ENCODE peak calls at places on chromosomes 11 and 22, in four cellular contexts. One of them, this sample, is unnamed.

GRCh38 chr11:124736738-124737137 is 3.0 kb upstream of the NRGN start:
- DNase-seq in activated CD8-positive, alpha-beta T cell treated with anti-CD3 and anti-CD28 coated beads for 36 hours: no peak
- DNase-seq in NCI-H1417: no peak
- DNase-seq in EL: no peak
- DNase-seq in this sample: no peak

GRCh38 chr11:118448294-118448693 is 12.0 kb downstream of the KMT2A start:
- DNase-seq in activated CD8-positive, alpha-beta T cell treated with anti-CD3 and anti-CD28 coated beads for 36 hours: peak
- DNase-seq in NCI-H1417: no peak
- DNase-seq in EL: peak
- DNase-seq in this sample: no peak

GRCh38 chr22:45271667-45272188 is 13.0 kb upstream of the UPK3A start:
- DNase-seq in activated CD8-positive, alpha-beta T cell treated with anti-CD3 and anti-CD28 coated beads for 36 hours: no peak
- DNase-seq in NCI-H1417: no peak
- DNase-seq in EL: no peak
- DNase-seq in this sample: no peak

GRCh38 chr11:119889728-119890280 is 160.8 kb upstream of the NECTIN1 start:
- DNase-seq in activated CD8-positive, alpha-beta T cell treated with anti-CD3 and anti-CD28 coated beads for 36 hours: no peak
- DNase-seq in NCI-H1417: no peak
- DNase-seq in EL: no peak
- DNase-seq in this sample: no peak

GRCh38 chr11:130519128-130519932 is 70.9 kb downstream of the ADAMTS15 start:
- DNase-seq in activated CD8-positive, alpha-beta T cell treated with anti-CD3 and anti-CD28 coated beads for 36 hours: no peak
- DNase-seq in NCI-H1417: no peak
- DNase-seq in EL: no peak
- DNase-seq in this sample: no peak

GRCh38 chr11:10490398-10491232 is 35.6 kb downstream of the AMPD3 start:
- DNase-seq in activated CD8-positive, alpha-beta T cell treated with anti-CD3 and anti-CD28 coated beads for 36 hours: no peak
- DNase-seq in NCI-H1417: peak
- DNase-seq in EL: peak
- DNase-seq in this sample: no peak

GRCh38 chr22:35312198-35313059 is 12.7 kb downstream of the TOM1 start:
- DNase-seq in activated CD8-positive, alpha-beta T cell treated with anti-CD3 and anti-CD28 coated beads for 36 hours: peak
- DNase-seq in NCI-H1417: peak
- DNase-seq in EL: peak
- DNase-seq in this sample: peak

GRCh38 chr22:43861529-43861928 is 784 bp downstream of the SULT4A1 start:
- DNase-seq in activated CD8-positive, alpha-beta T cell treated with anti-CD3 and anti-CD28 coated beads for 36 hours: no peak
- DNase-seq in NCI-H1417: peak
- DNase-seq in EL: no peak
- DNase-seq in this sample: no peak

GRCh38 chr22:21734540-21735197 is 925 bp downstream of the YPEL1 start:
- DNase-seq in activated CD8-positive, alpha-beta T cell treated with anti-CD3 and anti-CD28 coated beads for 36 hours: peak
- DNase-seq in NCI-H1417: peak
- DNase-seq in EL: no peak
- DNase-seq in this sample: peak

GRCh38 chr11:64385953-64386704 is 27.2 kb downstream of the RPS6KA4 start:
- DNase-seq in activated CD8-positive, alpha-beta T cell treated with anti-CD3 and anti-CD28 coated beads for 36 hours: no peak
- DNase-seq in NCI-H1417: no peak
- DNase-seq in EL: peak
- DNase-seq in this sample: no peak

GRCh38 chr22:25672685-25673084 is 69.3 kb upstream of the MYO18B start:
- DNase-seq in activated CD8-positive, alpha-beta T cell treated with anti-CD3 and anti-CD28 coated beads for 36 hours: no peak
- DNase-seq in NCI-H1417: no peak
- DNase-seq in EL: no peak
- DNase-seq in this sample: no peak

GRCh38 chr11:128204898-128205297 is 382.5 kb downstream of the ETS1 start:
- DNase-seq in activated CD8-positive, alpha-beta T cell treated with anti-CD3 and anti-CD28 coated beads for 36 hours: no peak
- DNase-seq in NCI-H1417: no peak
- DNase-seq in EL: no peak
- DNase-seq in this sample: no peak

GRCh38 chr11:3130269-3131071 is 34.6 kb downstream of the OSBPL5 start:
- DNase-seq in activated CD8-positive, alpha-beta T cell treated with anti-CD3 and anti-CD28 coated beads for 36 hours: no peak
- DNase-seq in NCI-H1417: peak
- DNase-seq in EL: no peak
- DNase-seq in this sample: peak

GRCh38 chr11:67375320-67376021 is 2.1 kb upstream of the CLCF1 start:
- DNase-seq in activated CD8-positive, alpha-beta T cell treated with anti-CD3 and anti-CD28 coated beads for 36 hours: no peak
- DNase-seq in NCI-H1417: no peak
- DNase-seq in EL: no peak
- DNase-seq in this sample: no peak

GRCh38 chr22:44305455-44305854 is 7.3 kb downstream of the SHISAL1 start:
- DNase-seq in activated CD8-positive, alpha-beta T cell treated with anti-CD3 and anti-CD28 coated beads for 36 hours: no peak
- DNase-seq in NCI-H1417: no peak
- DNase-seq in EL: no peak
- DNase-seq in this sample: no peak

GRCh38 chr11:11528986-11529385 is 92.8 kb downstream of the GALNT18 start:
- DNase-seq in activated CD8-positive, alpha-beta T cell treated with anti-CD3 and anti-CD28 coated beads for 36 hours: no peak
- DNase-seq in NCI-H1417: no peak
- DNase-seq in EL: no peak
- DNase-seq in this sample: no peak

GRCh38 chr11:122159173-122159701 is 43.2 kb upstream of the BLID start:
- DNase-seq in activated CD8-positive, alpha-beta T cell treated with anti-CD3 and anti-CD28 coated beads for 36 hours: no peak
- DNase-seq in NCI-H1417: no peak
- DNase-seq in EL: peak
- DNase-seq in this sample: no peak

GRCh38 chr11:21514298-21514697 is 678.6 kb upstream of the ANO5 start:
- DNase-seq in activated CD8-positive, alpha-beta T cell treated with anti-CD3 and anti-CD28 coated beads for 36 hours: no peak
- DNase-seq in NCI-H1417: peak
- DNase-seq in EL: no peak
- DNase-seq in this sample: peak

GRCh38 chr22:38338772-38339379 is 21.6 kb upstream of the CSNK1E start:
- DNase-seq in activated CD8-positive, alpha-beta T cell treated with anti-CD3 and anti-CD28 coated beads for 36 hours: no peak
- DNase-seq in NCI-H1417: no peak
- DNase-seq in EL: no peak
- DNase-seq in this sample: no peak

GRCh38 chr22:46484156-46484860 is 53.1 kb downstream of the CELSR1 start:
- DNase-seq in activated CD8-positive, alpha-beta T cell treated with anti-CD3 and anti-CD28 coated beads for 36 hours: no peak
- DNase-seq in NCI-H1417: no peak
- DNase-seq in EL: no peak
- DNase-seq in this sample: no peak

GRCh38 chr22:41831383-41831782 is 1.5 kb upstream of the SREBF2 start:
- DNase-seq in activated CD8-positive, alpha-beta T cell treated with anti-CD3 and anti-CD28 coated beads for 36 hours: peak
- DNase-seq in NCI-H1417: no peak
- DNase-seq in EL: peak
- DNase-seq in this sample: peak

GRCh38 chr11:96506041-96506440 is 116.2 kb downstream of the JRKL start:
- DNase-seq in activated CD8-positive, alpha-beta T cell treated with anti-CD3 and anti-CD28 coated beads for 36 hours: no peak
- DNase-seq in NCI-H1417: no peak
- DNase-seq in EL: no peak
- DNase-seq in this sample: no peak

GRCh38 chr11:132456735-132457328 is 1075.5 kb downstream of the OPCML start:
- DNase-seq in activated CD8-positive, alpha-beta T cell treated with anti-CD3 and anti-CD28 coated beads for 36 hours: no peak
- DNase-seq in NCI-H1417: peak
- DNase-seq in EL: no peak
- DNase-seq in this sample: no peak

GRCh38 chr22:40651057-40651456 is 14.5 kb upstream of the MRTFA start:
- DNase-seq in activated CD8-positive, alpha-beta T cell treated with anti-CD3 and anti-CD28 coated beads for 36 hours: no peak
- DNase-seq in NCI-H1417: no peak
- DNase-seq in EL: no peak
- DNase-seq in this sample: no peak

GRCh38 chr11:44978961-44979331 is 28.3 kb upstream of the TP53I11 start:
- DNase-seq in activated CD8-positive, alpha-beta T cell treated with anti-CD3 and anti-CD28 coated beads for 36 hours: no peak
- DNase-seq in NCI-H1417: peak
- DNase-seq in EL: no peak
- DNase-seq in this sample: peak

GRCh38 chr11:112613051-112613972 is 347.9 kb upstream of the NCAM1 start:
- DNase-seq in activated CD8-positive, alpha-beta T cell treated with anti-CD3 and anti-CD28 coated beads for 36 hours: no peak
- DNase-seq in NCI-H1417: peak
- DNase-seq in EL: peak
- DNase-seq in this sample: peak

GRCh38 chr22:18906896-18907295 is 776 bp downstream of the DGCR6 start:
- DNase-seq in activated CD8-positive, alpha-beta T cell treated with anti-CD3 and anti-CD28 coated beads for 36 hours: no peak
- DNase-seq in NCI-H1417: no peak
- DNase-seq in EL: no peak
- DNase-seq in this sample: no peak

GRCh38 chr22:23751441-23751996 is 607 bp upstream of the ZNF70 start:
- DNase-seq in activated CD8-positive, alpha-beta T cell treated with anti-CD3 and anti-CD28 coated beads for 36 hours: peak
- DNase-seq in NCI-H1417: peak
- DNase-seq in EL: no peak
- DNase-seq in this sample: no peak

GRCh38 chr11:8258289-8258688 is 5.4 kb downstream of the LMO1 start:
- DNase-seq in activated CD8-positive, alpha-beta T cell treated with anti-CD3 and anti-CD28 coated beads for 36 hours: no peak
- DNase-seq in NCI-H1417: no peak
- DNase-seq in EL: no peak
- DNase-seq in this sample: no peak

GRCh38 chr11:15711311-15711710 is 596.6 kb downstream of the INSC start:
- DNase-seq in activated CD8-positive, alpha-beta T cell treated with anti-CD3 and anti-CD28 coated beads for 36 hours: no peak
- DNase-seq in NCI-H1417: no peak
- DNase-seq in EL: no peak
- DNase-seq in this sample: no peak

GRCh38 chr22:30742291-30743256 is 47.9 kb downstream of the OSBP2 start:
- DNase-seq in activated CD8-positive, alpha-beta T cell treated with anti-CD3 and anti-CD28 coated beads for 36 hours: peak
- DNase-seq in NCI-H1417: no peak
- DNase-seq in EL: peak
- DNase-seq in this sample: no peak

GRCh38 chr11:133983660-133984316 is 27.0 kb upstream of the IGSF9B start:
- DNase-seq in activated CD8-positive, alpha-beta T cell treated with anti-CD3 and anti-CD28 coated beads for 36 hours: no peak
- DNase-seq in NCI-H1417: no peak
- DNase-seq in EL: no peak
- DNase-seq in this sample: no peak

GRCh38 chr11:132496341-132496740 is 1036.0 kb downstream of the OPCML start:
- DNase-seq in activated CD8-positive, alpha-beta T cell treated with anti-CD3 and anti-CD28 coated beads for 36 hours: no peak
- DNase-seq in NCI-H1417: no peak
- DNase-seq in EL: peak
- DNase-seq in this sample: no peak

GRCh38 chr11:122705396-122705795 is 49.9 kb downstream of the UBASH3B start:
- DNase-seq in activated CD8-positive, alpha-beta T cell treated with anti-CD3 and anti-CD28 coated beads for 36 hours: no peak
- DNase-seq in NCI-H1417: no peak
- DNase-seq in EL: no peak
- DNase-seq in this sample: no peak

This sample was measured in RPMI8226.